ENCODE peak calls at places on chromosome 14, in four cellular contexts. One of them, this sample, is unnamed.

GRCh38 chr14:55333785-55334485 is 62.7 kb downstream of the FBXO34 start:
- DNase-seq in stomach: no peak
- DNase-seq in skeletal muscle cell: no peak
- DNase-seq in AML-193: no peak
- DNase-seq in this sample: no peak

GRCh38 chr14:71142375-71143038 is 235.2 kb downstream of the PCNX1 start:
- DNase-seq in stomach: no peak
- DNase-seq in skeletal muscle cell: peak
- DNase-seq in AML-193: peak
- DNase-seq in this sample: peak

GRCh38 chr14:20841096-20841495 is 38.5 kb upstream of the RNASE1 start:
- DNase-seq in stomach: no peak
- DNase-seq in skeletal muscle cell: no peak
- DNase-seq in AML-193: no peak
- DNase-seq in this sample: no peak

GRCh38 chr14:68176687-68177086 is 357.1 kb downstream of the RAD51B start:
- DNase-seq in stomach: no peak
- DNase-seq in skeletal muscle cell: no peak
- DNase-seq in AML-193: no peak
- DNase-seq in this sample: no peak

GRCh38 chr14:90644882-90645281 is 171.3 kb downstream of the TTC7B start:
- DNase-seq in stomach: no peak
- DNase-seq in skeletal muscle cell: peak
- DNase-seq in AML-193: peak
- DNase-seq in this sample: peak

GRCh38 chr14:20986811-20987210 is 3.0 kb upstream of the METTL17 start:
- DNase-seq in stomach: no peak
- DNase-seq in skeletal muscle cell: peak
- DNase-seq in AML-193: peak
- DNase-seq in this sample: peak

GRCh38 chr14:96920023-96920422 is 122.8 kb downstream of the VRK1 start:
- DNase-seq in stomach: no peak
- DNase-seq in skeletal muscle cell: no peak
- DNase-seq in AML-193: peak
- DNase-seq in this sample: peak

GRCh38 chr14:91350813-91351507 is 66.7 kb downstream of the CCDC88C start:
- DNase-seq in stomach: no peak
- DNase-seq in skeletal muscle cell: no peak
- DNase-seq in AML-193: no peak
- DNase-seq in this sample: peak

GRCh38 chr14:89444044-89444443 is 27.0 kb upstream of the FOXN3 start:
- DNase-seq in stomach: no peak
- DNase-seq in skeletal muscle cell: no peak
- DNase-seq in AML-193: no peak
- DNase-seq in this sample: no peak

GRCh38 chr14:101813171-101813759 is 51.8 kb downstream of the PPP2R5C start:
- DNase-seq in stomach: no peak
- DNase-seq in skeletal muscle cell: no peak
- DNase-seq in AML-193: no peak
- DNase-seq in this sample: no peak

GRCh38 chr14:59829469-59829868 is 41.1 kb downstream of the RTN1 start:
- DNase-seq in stomach: no peak
- DNase-seq in skeletal muscle cell: no peak
- DNase-seq in AML-193: peak
- DNase-seq in this sample: no peak

This sample was measured in NB4.